ENCODE peak calls at places on chromosome 20, in four cellular contexts. C is K562, S is SK-N-SH, D is GM12878. Y is an unnamed sample.

GRCh38 chr20:7806831-7807230 is 133.4 kb downstream of the HAO1 start:
- DNase-seq in C (no peak), S (no peak), D (no peak), Y (no peak)

GRCh38 chr20:10432079-10432478 is 1.9 kb downstream of the MKKS start:
- DNase-seq in C (no peak), S (no peak), D (no peak), Y (no peak)

GRCh38 chr20:20237093-20237959 is 130.6 kb upstream of the INSM1 start:
- DNase-seq in C (peak; percentile 53), S (peak; percentile 71), D (no peak), Y (peak; percentile 54)

GRCh38 chr20:53208110-53208908 is 236.2 kb downstream of the TSHZ2 start:
- DNase-seq in C (peak; percentile 37), S (peak; percentile 17), D (no peak), Y (peak; percentile 81)

GRCh38 chr20:52083627-52084232 is 107.8 kb downstream of the ZFP64 start:
- DNase-seq in C (peak; percentile 51), S (peak; percentile 80), D (no peak), Y (peak; percentile 75)

GRCh38 chr20:49872056-49872455 is 43.3 kb downstream of the SPATA2 start:
- DNase-seq in C (no peak), S (no peak), D (no peak), Y (no peak)

GRCh38 chr20:10061641-10062040 is 26.9 kb downstream of the ANKEF1 start:
- DNase-seq in C (no peak), S (no peak), D (no peak), Y (no peak)

GRCh38 chr20:62745959-62746288 is 37.3 kb downstream of the NTSR1 start:
- DNase-seq in C (no peak), S (no peak), D (no peak), Y (no peak)

GRCh38 chr20:16391003-16391402 is 182.2 kb downstream of the KIF16B start:
- DNase-seq in C (no peak), S (no peak), D (no peak), Y (no peak)

GRCh38 chr20:21104921-21105320 is 1.2 kb downstream of the LINC00237 start:
- DNase-seq in C (no peak), S (peak; percentile 27), D (no peak), Y (no peak)

GRCh38 chr20:48294942-48295341 is 509.7 kb upstream of the SULF2 start:
- DNase-seq in C (no peak), S (no peak), D (no peak), Y (no peak)

GRCh38 chr20:19540401-19540800 is 217.7 kb upstream of the RIN2 start:
- DNase-seq in C (no peak), S (no peak), D (no peak), Y (no peak)

GRCh38 chr20:52923123-52923543 is 49.0 kb upstream of the TSHZ2 start:
- DNase-seq in C (no peak), S (no peak), D (no peak), Y (no peak)

GRCh38 chr20:49770634-49771033 is 42.0 kb upstream of the SLC9A8 start:
- DNase-seq in C (no peak), S (no peak), D (no peak), Y (no peak)

GRCh38 chr20:2692036-2692885 is at the start of gene EBF4:
- DNase-seq in C (peak; percentile 66), S (peak; percentile 99), D (no peak), Y (peak; percentile 49)

GRCh38 chr20:53260591-53260990 is 288.4 kb downstream of the TSHZ2 start:
- DNase-seq in C (no peak), S (no peak), D (no peak), Y (no peak)

GRCh38 chr20:8218861-8219260 is 86.8 kb downstream of the PLCB1 start:
- DNase-seq in C (no peak), S (no peak), D (no peak), Y (no peak)

GRCh38 chr20:10487354-10488115 is 52.4 kb downstream of the SLX4IP start:
- DNase-seq in C (no peak), S (no peak), D (no peak), Y (no peak)

GRCh38 chr20:53679597-53680309 is 86.1 kb upstream of the ZNF217 start:
- DNase-seq in C (no peak), S (no peak), D (no peak), Y (no peak)

GRCh38 chr20:56575961-56576360 is 42.9 kb downstream of the FAM209B start:
- DNase-seq in C (no peak), S (no peak), D (no peak), Y (no peak)
- TF ChIP-seq CTCF in C (no peak), S (no peak), D (no peak), Y (no peak)

DNA sequence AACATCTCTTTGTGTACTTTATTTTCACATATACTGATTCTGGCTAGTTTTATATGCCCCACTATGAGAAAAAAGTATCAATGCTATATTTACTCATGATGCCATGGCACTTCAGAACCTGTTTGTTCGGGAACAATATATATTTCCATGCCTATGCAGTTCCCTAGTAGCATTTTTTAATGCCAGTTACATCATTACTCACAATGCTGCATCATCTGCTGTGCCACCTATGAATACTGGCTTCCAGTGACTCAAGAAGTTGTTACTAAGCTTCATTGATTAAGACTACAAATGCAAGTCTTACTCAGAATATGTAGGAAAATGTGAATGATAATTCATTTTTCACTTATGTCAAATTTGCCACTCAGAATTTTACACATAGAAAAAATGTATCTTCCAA is 97.9 kb downstream of the MAFB start:
- DNase-seq in C (no peak), S (no peak), D (no peak), Y (no peak)
- TF ChIP-seq USF1 in C (no peak), S (no peak), D (no peak), Y (no peak)

DNA sequence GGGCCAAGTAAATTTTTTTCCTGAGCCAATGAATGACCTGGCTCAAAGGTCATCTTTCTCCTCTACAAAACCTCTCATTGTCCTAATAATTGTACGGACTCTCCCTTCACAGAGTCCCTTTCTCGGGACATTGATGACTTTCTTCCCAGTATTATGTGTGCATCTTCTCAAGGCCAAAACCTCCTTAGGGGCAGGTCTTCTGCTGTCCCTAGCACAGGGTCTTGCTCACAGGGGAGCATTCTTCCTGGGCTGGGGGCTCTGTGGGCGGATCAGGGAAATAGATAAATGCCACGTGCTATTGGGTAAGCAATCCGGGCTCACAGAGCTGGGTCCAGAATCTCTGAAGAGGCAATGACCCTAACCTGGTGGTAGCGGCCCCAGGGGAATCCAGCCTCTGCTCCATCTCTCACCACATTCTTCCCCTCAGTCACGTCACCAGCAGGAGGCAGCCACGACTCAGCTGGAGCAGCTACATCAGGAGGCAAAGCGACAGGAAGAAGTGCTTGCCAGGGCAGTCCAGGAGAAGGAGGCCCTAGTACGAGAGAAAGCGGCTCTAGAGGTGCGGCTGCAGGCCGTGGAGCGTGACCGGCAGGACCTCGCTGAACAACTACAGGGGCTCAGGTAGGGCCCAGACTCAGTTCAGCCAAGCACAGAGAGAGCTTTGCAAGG is 23.5 kb downstream of the CEP250 start:
- DNase-seq in C (no peak), S (no peak), D (no peak), Y (peak; percentile 46)
- TF ChIP-seq CTCF in C (peak; percentile 48), S (no peak), D (peak; percentile 35), Y (no peak)

GRCh38 chr20:33431797-33432381 is 11.7 kb downstream of the SNTA1 start:
- DNase-seq in C (no peak), S (no peak), D (no peak), Y (no peak)

GRCh38 chr20:33433875-33434274 is 9.7 kb downstream of the SNTA1 start:
- DNase-seq in C (no peak), S (no peak), D (no peak), Y (no peak)

GRCh38 chr20:33434434-33434833 is 9.1 kb downstream of the SNTA1 start:
- DNase-seq in C (no peak), S (no peak), D (no peak), Y (no peak)

GRCh38 chr20:33437141-33437911 is 6.2 kb downstream of the SNTA1 start:
- DNase-seq in C (no peak), S (no peak), D (no peak), Y (no peak)

DNA sequence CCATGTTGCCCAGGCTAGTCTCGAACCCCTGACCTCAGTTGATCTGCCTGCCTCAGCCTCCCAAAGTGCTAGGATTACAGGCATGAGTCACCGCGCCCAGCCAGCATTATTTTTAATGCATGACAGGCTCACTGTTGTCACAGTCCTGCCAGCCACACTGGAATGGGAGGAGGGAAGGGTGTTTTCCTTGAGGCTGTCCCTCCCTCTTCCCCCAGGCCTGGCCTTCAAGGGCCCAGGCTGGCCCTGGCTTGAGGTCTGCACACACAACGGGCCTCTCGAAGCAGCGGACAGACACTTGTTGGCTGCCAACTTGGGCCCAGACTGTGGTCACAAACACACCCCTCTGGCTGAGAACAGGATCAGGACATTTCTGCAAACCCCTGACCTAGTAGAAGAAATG is 10.1 kb downstream of the SNTA1 start:
- DNase-seq in C (no peak), S (no peak), D (no peak), Y (no peak)
- TF ChIP-seq USF1 in C (no peak), S (no peak), D (no peak), Y (no peak)

DNA sequence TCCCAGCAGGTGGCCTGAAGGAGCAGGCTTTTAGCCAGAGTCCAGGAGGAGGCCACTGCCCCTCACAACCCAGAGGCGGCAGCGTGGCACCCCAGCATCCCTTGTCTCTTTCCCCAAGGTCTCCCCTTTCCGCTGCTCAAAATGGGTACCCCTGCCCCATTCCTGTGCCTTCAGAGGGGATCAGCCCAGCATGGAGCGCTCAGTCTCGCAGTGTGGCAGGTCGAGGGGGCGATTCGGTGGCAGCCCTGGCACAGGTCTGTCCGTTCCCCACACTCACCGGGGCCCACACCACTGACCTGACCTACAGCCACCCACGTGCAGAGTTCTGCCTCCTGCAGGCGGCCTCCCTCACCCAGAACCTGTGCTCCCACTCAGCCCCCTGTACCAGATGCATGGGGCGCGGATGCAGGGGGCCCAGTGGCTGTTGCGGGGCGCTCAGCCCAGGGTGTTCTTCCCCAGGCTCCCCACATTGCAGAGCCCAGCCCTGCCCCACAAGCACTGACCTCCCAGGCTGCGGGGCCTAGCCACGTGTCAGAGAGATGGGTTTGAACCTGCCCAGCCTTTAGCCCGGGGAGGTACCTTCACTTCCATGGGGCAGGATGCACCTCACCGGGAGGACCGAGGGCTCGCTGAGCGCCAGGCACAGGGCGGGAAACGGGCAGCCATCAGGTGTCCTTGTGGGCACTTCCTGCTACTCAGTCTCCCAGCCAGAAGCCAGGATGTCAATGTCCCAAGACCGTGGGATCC is 41.8 kb downstream of the DSTN start:
- DNase-seq in C (no peak), S (peak; percentile 43), D (no peak), Y (peak; percentile 61)
- TF ChIP-seq CTCF in C (peak; percentile 62), S (peak; percentile 41), D (peak; percentile 13), Y (no peak)

GRCh38 chr20:32585011-32585518 is at the start of gene NOL4L:
- DNase-seq in C (peak; percentile 72), S (peak; percentile 81), D (no peak), Y (peak; percentile 35)
- TF ChIP-seq USF1 in C (no peak), S (no peak), D (no peak), Y (no peak)

DNA sequence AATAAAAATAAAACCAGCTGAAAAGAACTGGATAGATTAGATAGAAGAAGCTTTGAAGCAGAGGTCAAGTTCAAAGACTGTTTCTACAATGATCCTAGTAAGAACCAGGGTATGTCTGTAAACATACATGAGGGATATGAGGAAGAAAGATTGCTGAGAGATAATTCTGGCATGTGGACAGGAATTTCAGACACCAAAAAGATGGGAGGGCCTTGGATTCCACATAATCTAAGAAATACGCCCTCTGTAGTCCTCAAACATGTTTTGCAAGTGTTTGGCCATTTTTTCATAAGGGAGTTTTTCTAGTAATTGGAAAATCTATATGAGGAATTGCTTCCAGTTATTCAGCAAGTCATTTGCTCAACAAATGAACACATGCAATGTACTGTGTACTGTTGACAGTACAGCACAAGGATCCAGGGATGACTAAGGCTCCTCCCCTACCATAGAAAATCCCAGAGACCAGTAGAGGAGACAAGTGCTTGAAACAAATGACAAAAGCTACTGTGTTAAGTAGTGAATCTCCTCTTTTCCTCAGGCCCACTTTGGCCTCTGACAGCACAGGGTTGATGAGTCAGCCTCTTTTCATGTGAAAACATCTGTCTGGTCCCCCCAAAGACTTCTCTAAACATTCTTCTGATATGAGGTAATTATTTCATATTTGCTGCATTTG is 795.9 kb downstream of the MAFB start:
- DNase-seq in C (no peak), S (no peak), D (no peak), Y (no peak)
- TF ChIP-seq CTCF in C (no peak), S (peak; percentile 27), D (no peak), Y (no peak)

GRCh38 chr20:667351-668034 is 8.1 kb downstream of the SCRT2 start:
- DNase-seq in C (peak; percentile 67), S (peak; percentile 79), D (no peak), Y (peak; percentile 87)
- TF ChIP-seq USF1 in C (no peak), S (no peak), D (no peak), Y (no peak)